ENCODE peak calls at places on chromosomes 7 and 10, in eight cellular contexts. M is tibial artery, L is uterus, C is OCI-LY7, X is neural progenitor cell, Y is ovary, D is IMR-90, W is cardiac muscle cell. Z is an unnamed sample. For H3K9me3, the result is how much of the 10 kb centered on the place peaks cover.

GRCh38 chr10:92575961-92576360 is 2.1 kb upstream of the IDE start:
- DNase-seq in M (no peak), L (no peak), C (no peak), X (no peak), Y (no peak), D (peak), W (peak), Z (no peak)

GRCh38 chr7:37352974-37353948 is 95.4 kb downstream of the ELMO1 start:
- DNase-seq in M (no peak), L (no peak), C (peak), X (peak), Y (no peak), D (no peak), W (no peak), Z (peak)

GRCh38 chr10:71561003-71561577 is 158.5 kb downstream of the C10orf105 start:
- DNase-seq in M (no peak), L (no peak), C (no peak), X (no peak), Y (no peak), D (no peak), W (no peak), Z (no peak)

GRCh38 chr10:22805304-22805703 is 90.9 kb upstream of the PIP4K2A start:
- DNase-seq in M (peak), L (no peak), C (no peak), X (no peak), Y (no peak), D (peak), W (peak), Z (no peak)

GRCh38 chr7:47428052-47428779 is 153.7 kb downstream of the TNS3 start:
- DNase-seq in M (no peak), L (no peak), C (no peak), X (no peak), Y (no peak), D (no peak), W (no peak), Z (no peak)

GRCh38 chr10:5356479-5356763 is 8.3 kb upstream of the UCN3 start:
- DNase-seq in M (no peak), L (no peak), C (no peak), X (no peak), Y (no peak), D (no peak), W (no peak), Z (no peak)

GRCh38 chr10:19815478-19816419 is 483 bp upstream of the PLXDC2 start:
- DNase-seq in M (peak), L (peak), C (no peak), X (peak), Y (peak), D (peak), W (peak), Z (no peak)

GRCh38 chr10:77350711-77351119 is 286.9 kb downstream of the KCNMA1 start:
- DNase-seq in M (peak), L (peak), C (no peak), X (no peak), Y (no peak), D (peak), W (peak), Z (no peak)

GRCh38 chr7:138248609-138249008 is 172.3 kb downstream of the AKR1D1 start:
- DNase-seq in M (no peak), L (no peak), C (no peak), X (no peak), Y (no peak), D (no peak), W (peak), Z (no peak)

GRCh38 chr10:86960003-86960862 is 1.8 kb downstream of the SNCG start:
- DNase-seq in M (peak), L (peak), C (peak), X (peak), Y (no peak), D (peak), W (peak), Z (peak)
- H3K27ac ChIP-seq in M (peak), L (peak), C (no peak), X (no peak), Y (peak), D (no peak), W (no peak), Z (no peak)

GRCh38 chr7:14510268-14510667 is 392.3 kb downstream of the DGKB start:
- DNase-seq in M (no peak), L (no peak), C (no peak), X (no peak), Y (no peak), D (no peak), W (no peak), Z (no peak)
- H3K9me3 ChIP-seq in M (under half), L (under half), C (under half), X (under half), Y (under half), D (under half), W (under half), Z (under half)

DNA sequence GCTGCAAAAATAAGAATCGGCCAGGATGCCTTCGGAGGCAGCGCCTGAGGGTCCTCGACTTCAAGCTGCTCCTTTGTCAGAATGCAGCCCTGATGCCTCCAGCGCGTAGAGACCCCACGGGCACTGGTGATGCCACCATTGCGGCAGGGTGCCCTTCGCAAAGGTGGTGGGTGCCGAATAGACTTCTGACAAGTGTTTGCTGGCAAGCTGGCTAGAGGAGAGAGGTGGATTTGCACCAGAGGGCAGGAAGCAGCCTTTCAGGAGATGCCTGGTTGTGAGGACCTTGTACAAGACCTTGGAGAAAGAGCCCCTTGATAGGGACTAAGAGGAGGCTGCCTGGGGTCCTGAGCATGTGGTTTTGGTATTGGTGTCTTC is 103.2 kb upstream of the PPIF start:
- DNase-seq in M (no peak), L (no peak), C (peak), X (no peak), Y (no peak), D (no peak), W (no peak), Z (no peak)
- H3K4me3 ChIP-seq in M (peak), L (no peak), C (peak), X (peak), Y (no peak), D (no peak), W (no peak), Z (peak)

DNA sequence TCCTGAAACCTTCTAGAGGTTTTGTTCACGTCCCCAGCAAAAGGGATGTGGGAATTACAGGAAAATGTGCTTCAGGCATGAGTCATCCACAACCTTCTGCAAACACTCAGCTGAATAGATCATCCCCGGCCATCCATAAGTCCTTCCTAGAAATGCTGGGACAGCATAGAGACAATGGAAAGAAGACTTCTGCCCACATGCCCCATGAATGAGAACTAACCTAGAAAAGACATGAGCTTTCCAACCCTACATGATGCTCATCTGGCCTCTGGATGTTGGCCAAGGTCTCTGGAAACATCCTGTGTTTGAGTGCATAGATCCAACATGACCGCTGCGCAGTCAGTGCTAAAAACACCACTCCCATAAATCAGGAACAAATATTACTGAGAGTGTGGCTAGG is 277.5 kb downstream of the PLXNA4 start:
- DNase-seq in M (no peak), L (no peak), C (no peak), X (no peak), Y (no peak), D (peak), W (peak), Z (no peak)
- H3K27ac ChIP-seq in M (no peak), L (no peak), C (no peak), X (no peak), Y (no peak), D (no peak), W (no peak), Z (no peak)

GRCh38 chr10:62869958-62870357 is 53.8 kb upstream of the EGR2 start:
- DNase-seq in M (no peak), L (no peak), C (no peak), X (no peak), Y (no peak), D (no peak), W (peak), Z (no peak)
- H3K9me3 ChIP-seq in M (under half), L (under half), C (under half), X (under half), Y (under half), D (under half), W (under half), Z (under half)

DNA sequence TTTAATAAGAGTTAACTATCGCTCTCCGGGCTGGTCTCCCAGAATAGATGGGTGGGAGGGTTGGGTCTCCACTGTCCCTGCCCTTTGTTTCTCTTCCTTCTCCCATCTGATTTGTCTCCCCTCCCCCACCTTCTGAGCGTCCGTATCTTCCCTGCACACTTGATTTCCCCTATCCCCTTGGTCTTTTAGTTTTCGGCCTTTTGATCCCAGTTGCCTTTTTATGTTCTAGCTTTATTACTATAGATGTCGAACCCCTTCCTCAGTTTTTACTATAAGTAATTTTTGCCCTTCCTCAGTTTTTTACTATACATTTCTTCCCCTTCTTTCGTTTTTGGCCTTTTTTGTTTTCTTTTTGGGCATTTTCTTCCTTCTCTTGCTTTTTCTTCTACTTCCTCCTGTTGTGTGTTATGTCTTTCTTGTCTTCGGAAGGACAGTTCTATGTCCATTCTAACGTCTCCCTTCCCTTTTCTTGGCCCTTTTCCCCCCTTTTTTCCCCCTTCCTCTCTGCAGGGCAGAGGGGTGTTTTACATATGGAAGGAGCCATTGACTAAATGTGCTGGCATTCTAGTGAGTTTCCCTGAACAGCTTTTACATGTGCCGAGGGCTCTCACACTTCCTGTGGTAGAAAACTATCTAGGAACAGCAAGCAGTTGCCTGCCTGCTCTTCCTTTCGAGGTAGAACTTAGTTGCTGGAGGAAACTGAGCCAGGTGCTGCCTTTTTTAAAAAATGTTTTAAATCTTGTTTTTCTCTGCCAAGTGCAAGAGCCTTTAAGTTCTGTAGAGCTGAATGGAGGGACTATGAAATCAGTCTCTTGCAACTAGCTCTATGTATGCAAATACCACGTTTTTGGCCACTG is 2.8 kb downstream of the TET1 start:
- DNase-seq in M (no peak), L (no peak), C (peak), X (peak), Y (no peak), D (peak), W (peak), Z (no peak)
- H3K4me3 ChIP-seq in M (no peak), L (peak), C (no peak), X (peak), Y (peak), D (peak), W (peak), Z (peak)

DNA sequence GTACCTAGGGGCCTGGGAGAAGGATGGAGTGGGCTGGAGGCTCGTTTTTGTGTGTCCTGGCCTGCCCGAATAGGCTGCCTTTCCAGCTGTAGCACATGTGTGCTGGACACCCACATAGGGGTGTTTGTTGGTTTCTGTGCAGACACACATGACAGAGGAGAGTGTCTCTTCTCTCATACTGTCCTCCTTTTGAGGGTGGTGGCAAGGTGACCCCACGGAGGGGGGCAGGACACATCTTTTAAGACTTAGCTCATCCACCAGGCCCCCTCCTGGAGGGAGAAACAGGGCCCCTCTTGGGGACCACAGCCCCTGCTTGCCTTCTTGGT is 72.2 kb upstream of the PPIF start:
- DNase-seq in M (no peak), L (no peak), C (no peak), X (no peak), Y (no peak), D (no peak), W (no peak), Z (no peak)
- H3K27ac ChIP-seq in M (peak), L (peak), C (no peak), X (no peak), Y (no peak), D (no peak), W (peak), Z (no peak)

GRCh38 chr10:6950133-6950532 is 370.1 kb upstream of the PRKCQ start:
- DNase-seq in M (no peak), L (no peak), C (no peak), X (no peak), Y (no peak), D (no peak), W (no peak), Z (no peak)

GRCh38 chr10:6956562-6956961 is 376.5 kb upstream of the PRKCQ start:
- DNase-seq in M (no peak), L (peak), C (no peak), X (no peak), Y (no peak), D (no peak), W (no peak), Z (no peak)

GRCh38 chr10:6953131-6953834 is 373.2 kb upstream of the PRKCQ start:
- DNase-seq in M (no peak), L (peak), C (no peak), X (no peak), Y (no peak), D (peak), W (no peak), Z (no peak)

DNA sequence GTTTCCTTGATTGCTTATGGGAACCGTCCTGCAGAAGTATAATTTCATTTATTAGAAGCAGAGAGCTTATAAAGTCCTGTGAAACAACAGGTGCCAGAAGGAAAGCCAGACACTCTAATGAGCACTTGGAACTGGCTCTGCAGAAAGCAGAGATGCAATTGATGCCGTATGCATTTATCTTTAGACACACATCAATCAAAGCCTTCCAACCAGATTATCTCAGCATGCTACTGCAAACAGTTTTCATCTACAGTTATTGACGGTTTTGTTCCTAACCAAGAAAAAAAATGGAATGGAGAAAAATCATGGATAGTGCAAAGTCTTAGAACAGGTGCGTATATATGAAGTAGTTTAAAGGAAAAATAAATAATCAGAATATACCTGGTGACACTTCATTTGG is 371.7 kb upstream of the PRKCQ start:
- DNase-seq in M (no peak), L (no peak), C (no peak), X (no peak), Y (no peak), D (no peak), W (no peak), Z (no peak)
- H3K9me3 ChIP-seq in M (under half), L (under half), C (under half), X (under half), Y (under half), D (under half), W (under half), Z (under half)

GRCh38 chr10:117217196-117217761 is 20.0 kb downstream of the KCNK18 start:
- DNase-seq in M (no peak), L (no peak), C (no peak), X (peak), Y (peak), D (no peak), W (peak), Z (peak)

GRCh38 chr10:117216611-117217195 is 19.4 kb downstream of the KCNK18 start:
- DNase-seq in M (peak), L (peak), C (peak), X (peak), Y (peak), D (peak), W (peak), Z (peak)

GRCh38 chr10:117216028-117216427 is 18.7 kb downstream of the KCNK18 start:
- DNase-seq in M (no peak), L (no peak), C (no peak), X (no peak), Y (no peak), D (no peak), W (no peak), Z (no peak)

GRCh38 chr10:117221156-117221711 is 19.7 kb upstream of the SLC18A2 start:
- DNase-seq in M (no peak), L (no peak), C (no peak), X (peak), Y (no peak), D (peak), W (peak), Z (no peak)

DNA sequence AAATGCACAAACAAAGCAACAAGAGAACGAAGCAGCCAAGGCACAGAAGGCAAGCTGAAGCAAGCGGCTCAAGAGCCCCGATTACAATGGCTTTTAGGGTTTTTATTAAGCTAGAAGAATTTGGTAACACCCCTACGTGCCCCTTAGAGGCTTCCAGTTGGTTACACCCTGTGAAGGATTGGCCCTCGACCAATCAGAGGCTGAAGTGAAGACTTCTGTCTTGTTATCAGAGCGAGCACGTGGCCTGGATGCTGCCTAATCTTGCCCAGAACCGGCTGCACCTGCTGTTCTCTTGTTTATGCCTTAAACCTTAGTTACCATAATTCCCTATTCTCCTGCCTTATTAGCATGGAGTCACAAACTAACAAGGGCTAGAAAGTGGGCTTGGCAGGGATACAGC is 21.4 kb downstream of the KCNK18 start:
- DNase-seq in M (no peak), L (no peak), C (no peak), X (peak), Y (no peak), D (no peak), W (no peak), Z (no peak)
- H3K4me3 ChIP-seq in M (no peak), L (no peak), C (no peak), X (no peak), Y (no peak), D (no peak), W (no peak), Z (no peak)

GRCh38 chr7:124645704-124646103 is 119.9 kb downstream of the GPR37 start:
- DNase-seq in M (no peak), L (no peak), C (no peak), X (no peak), Y (no peak), D (no peak), W (no peak), Z (no peak)

GRCh38 chr7:124651136-124651535 is 114.5 kb downstream of the GPR37 start:
- DNase-seq in M (no peak), L (no peak), C (no peak), X (no peak), Y (no peak), D (no peak), W (no peak), Z (no peak)

GRCh38 chr7:124652237-124652636 is 113.4 kb downstream of the GPR37 start:
- DNase-seq in M (no peak), L (no peak), C (no peak), X (no peak), Y (no peak), D (peak), W (no peak), Z (no peak)

DNA sequence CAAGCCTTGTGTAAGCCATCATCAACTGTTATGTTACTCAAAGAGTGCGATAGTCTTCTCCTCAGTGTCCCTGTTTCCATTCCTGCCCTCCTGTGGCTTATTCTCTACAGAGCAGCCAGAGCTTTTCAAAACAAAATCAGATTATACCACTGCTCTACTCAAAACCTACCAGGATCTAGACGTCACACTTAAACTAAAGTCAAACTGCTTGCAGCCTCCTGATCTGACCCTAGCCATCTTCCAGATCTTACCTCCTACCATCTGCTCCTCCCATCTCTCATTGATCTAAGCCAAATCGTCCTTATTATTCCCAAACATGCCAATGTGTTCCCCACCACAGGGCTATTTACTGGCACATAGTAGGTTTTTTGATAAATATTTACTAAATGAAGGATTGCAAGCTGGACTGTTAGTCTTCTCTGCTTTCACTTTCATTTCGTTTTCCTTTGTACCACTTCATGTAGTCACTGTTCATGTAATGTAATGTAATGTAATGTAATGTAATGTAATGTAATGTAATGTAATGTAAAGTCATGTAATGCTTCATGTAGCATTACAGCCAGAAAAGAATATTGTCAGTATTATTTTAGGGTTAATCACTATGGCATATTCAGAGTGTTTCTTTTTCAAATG is 116.1 kb downstream of the GPR37 start:
- DNase-seq in M (no peak), L (no peak), C (no peak), X (no peak), Y (no peak), D (no peak), W (no peak), Z (peak)
- H3K27ac ChIP-seq in M (no peak), L (no peak), C (no peak), X (no peak), Y (no peak), D (no peak), W (no peak), Z (no peak)